ENCODE peak calls at places on chromosomes 2 and 18, in seven cellular contexts. One of them, this sample, is unnamed.

GRCh38 chr2:237704476-237705224 is 77.3 kb downstream of the LRRFIP1 start:
- DNase-seq in GM13977: no peak
- DNase-seq in mucosa of descending colon: no peak
- DNase-seq in NCI-H187: no peak
- DNase-seq in AG08396: peak; percentile 31
- DNase-seq in GM23248: peak; percentile 76
- DNase-seq in pulmonary artery endothelial cell: no peak
- DNase-seq in this sample: peak; percentile 86

GRCh38 chr2:23859983-23860382 is 66.9 kb downstream of the ATAD2B start:
- DNase-seq in GM13977: no peak
- DNase-seq in mucosa of descending colon: no peak
- DNase-seq in NCI-H187: no peak
- DNase-seq in AG08396: no peak
- DNase-seq in GM23248: peak; percentile 67
- DNase-seq in pulmonary artery endothelial cell: no peak
- DNase-seq in this sample: no peak

GRCh38 chr2:99989905-99990304 is 152.5 kb downstream of the AFF3 start:
- DNase-seq in GM13977: no peak
- DNase-seq in mucosa of descending colon: no peak
- DNase-seq in NCI-H187: no peak
- DNase-seq in AG08396: no peak
- DNase-seq in GM23248: no peak
- DNase-seq in pulmonary artery endothelial cell: no peak
- DNase-seq in this sample: no peak

GRCh38 chr2:131419447-131419846 is 55.5 kb upstream of the RAB6D start:
- DNase-seq in GM13977: no peak
- DNase-seq in mucosa of descending colon: no peak
- DNase-seq in NCI-H187: no peak
- DNase-seq in AG08396: no peak
- DNase-seq in GM23248: peak; percentile 16
- DNase-seq in pulmonary artery endothelial cell: no peak
- DNase-seq in this sample: no peak

GRCh38 chr2:241041557-241042158 is 43.2 kb downstream of the SNED1 start:
- DNase-seq in GM13977: peak; percentile 80
- DNase-seq in mucosa of descending colon: no peak
- DNase-seq in NCI-H187: no peak
- DNase-seq in AG08396: no peak
- DNase-seq in GM23248: no peak
- DNase-seq in pulmonary artery endothelial cell: no peak
- DNase-seq in this sample: no peak

GRCh38 chr18:22272242-22272641 is 102.9 kb downstream of the GATA6 start:
- DNase-seq in GM13977: no peak
- DNase-seq in mucosa of descending colon: no peak
- DNase-seq in NCI-H187: no peak
- DNase-seq in AG08396: no peak
- DNase-seq in GM23248: no peak
- DNase-seq in pulmonary artery endothelial cell: no peak
- DNase-seq in this sample: no peak

GRCh38 chr2:240456607-240457222 is 21.3 kb downstream of the GPC1 start:
- DNase-seq in GM13977: no peak
- DNase-seq in mucosa of descending colon: no peak
- DNase-seq in NCI-H187: no peak
- DNase-seq in AG08396: no peak
- DNase-seq in GM23248: no peak
- DNase-seq in pulmonary artery endothelial cell: no peak
- DNase-seq in this sample: no peak

GRCh38 chr18:35002120-35002519 is 39.1 kb upstream of the MAPRE2 start:
- DNase-seq in GM13977: no peak
- DNase-seq in mucosa of descending colon: no peak
- DNase-seq in NCI-H187: no peak
- DNase-seq in AG08396: no peak
- DNase-seq in GM23248: no peak
- DNase-seq in pulmonary artery endothelial cell: no peak
- DNase-seq in this sample: no peak

GRCh38 chr2:149223472-149224062 is 106.8 kb upstream of the LYPD6 start:
- DNase-seq in GM13977: no peak
- DNase-seq in mucosa of descending colon: no peak
- DNase-seq in NCI-H187: no peak
- DNase-seq in AG08396: no peak
- DNase-seq in GM23248: no peak
- DNase-seq in pulmonary artery endothelial cell: no peak
- DNase-seq in this sample: no peak

GRCh38 chr2:176188218-176188968 is at the start of gene HOXD1:
- DNase-seq in GM13977: peak; percentile 54
- DNase-seq in mucosa of descending colon: peak; percentile 84
- DNase-seq in NCI-H187: peak; percentile 15
- DNase-seq in AG08396: peak; percentile 76
- DNase-seq in GM23248: peak; percentile 84
- DNase-seq in pulmonary artery endothelial cell: no peak
- DNase-seq in this sample: peak; percentile 39